ENCODE peak calls at places on chromosomes 6 and 20, in seven cellular contexts. One of them, this sample, is unnamed.

GRCh38 chr6:135586844-135587243 is 89.3 kb upstream of the AHI1 start:
- DNase-seq in GOT3: no peak
- DNase-seq in H54: no peak
- DNase-seq in PC-3: peak; percentile 6
- DNase-seq in astrocyte of the spinal cord: peak; percentile 62
- DNase-seq in naive B cell: no peak
- DNase-seq in activated gamma-delta T cell treated with Interleukin-2 at 50 U/mL for 16 hours: no peak
- DNase-seq in this sample: no peak

GRCh38 chr6:133241088-133241900 is at the start of gene EYA4:
- DNase-seq in naive B cell: no peak
- DNase-seq in GOT3: no peak
- DNase-seq in astrocyte of the spinal cord: peak; percentile 26
- DNase-seq in activated gamma-delta T cell treated with Interleukin-2 at 50 U/mL for 16 hours: no peak
- DNase-seq in H54: no peak
- DNase-seq in PC-3: peak; percentile 62
- DNase-seq in this sample: no peak

GRCh38 chr6:37630281-37630799 is 67.3 kb downstream of the MDGA1 start:
- DNase-seq in H54: peak; percentile 94
- DNase-seq in activated gamma-delta T cell treated with Interleukin-2 at 50 U/mL for 16 hours: no peak
- DNase-seq in GOT3: peak; percentile 70
- DNase-seq in astrocyte of the spinal cord: peak; percentile 98
- DNase-seq in naive B cell: no peak
- DNase-seq in PC-3: peak; percentile 98
- DNase-seq in this sample: peak; percentile 70

GRCh38 chr20:63963784-63964301 is 5.9 kb downstream of the ZNF512B start:
- DNase-seq in GOT3: no peak
- DNase-seq in PC-3: no peak
- DNase-seq in naive B cell: no peak
- DNase-seq in H54: no peak
- DNase-seq in astrocyte of the spinal cord: no peak
- DNase-seq in activated gamma-delta T cell treated with Interleukin-2 at 50 U/mL for 16 hours: no peak
- DNase-seq in this sample: no peak

GRCh38 chr20:48787861-48788375 is 39.9 kb downstream of the PREX1 start:
- DNase-seq in astrocyte of the spinal cord: peak; percentile 77
- DNase-seq in H54: peak; percentile 68
- DNase-seq in naive B cell: no peak
- DNase-seq in activated gamma-delta T cell treated with Interleukin-2 at 50 U/mL for 16 hours: no peak
- DNase-seq in GOT3: no peak
- DNase-seq in PC-3: peak; percentile 41
- DNase-seq in this sample: no peak

GRCh38 chr6:165573671-165574070 is 89.4 kb downstream of the PDE10A start:
- DNase-seq in astrocyte of the spinal cord: peak; percentile 93
- DNase-seq in naive B cell: no peak
- DNase-seq in H54: no peak
- DNase-seq in activated gamma-delta T cell treated with Interleukin-2 at 50 U/mL for 16 hours: no peak
- DNase-seq in GOT3: no peak
- DNase-seq in PC-3: peak; percentile 67
- DNase-seq in this sample: peak; percentile 69

GRCh38 chr6:1778693-1779235 is 169.0 kb downstream of the FOXC1 start:
- DNase-seq in naive B cell: no peak
- DNase-seq in astrocyte of the spinal cord: no peak
- DNase-seq in H54: no peak
- DNase-seq in activated gamma-delta T cell treated with Interleukin-2 at 50 U/mL for 16 hours: no peak
- DNase-seq in GOT3: no peak
- DNase-seq in PC-3: no peak
- DNase-seq in this sample: no peak

GRCh38 chr6:38436726-38437465 is 202.8 kb downstream of the BTBD9 start:
- DNase-seq in H54: peak; percentile 50
- DNase-seq in PC-3: peak; percentile 93
- DNase-seq in naive B cell: no peak
- DNase-seq in GOT3: no peak
- DNase-seq in astrocyte of the spinal cord: peak; percentile 35
- DNase-seq in activated gamma-delta T cell treated with Interleukin-2 at 50 U/mL for 16 hours: no peak
- DNase-seq in this sample: no peak

GRCh38 chr6:89145461-89145961 is 344 bp upstream of the PM20D2 start:
- DNase-seq in activated gamma-delta T cell treated with Interleukin-2 at 50 U/mL for 16 hours: no peak
- DNase-seq in astrocyte of the spinal cord: peak; percentile 41
- DNase-seq in H54: no peak
- DNase-seq in PC-3: peak; percentile 31
- DNase-seq in GOT3: no peak
- DNase-seq in naive B cell: peak; percentile 45
- DNase-seq in this sample: peak; percentile 24

GRCh38 chr20:24727795-24728194 is 221.3 kb upstream of the CST7 start:
- DNase-seq in astrocyte of the spinal cord: no peak
- DNase-seq in GOT3: no peak
- DNase-seq in PC-3: no peak
- DNase-seq in naive B cell: no peak
- DNase-seq in H54: no peak
- DNase-seq in activated gamma-delta T cell treated with Interleukin-2 at 50 U/mL for 16 hours: no peak
- DNase-seq in this sample: no peak

GRCh38 chr20:17233621-17234020 is 6.8 kb downstream of the PCSK2 start:
- DNase-seq in PC-3: no peak
- DNase-seq in activated gamma-delta T cell treated with Interleukin-2 at 50 U/mL for 16 hours: no peak
- DNase-seq in naive B cell: no peak
- DNase-seq in astrocyte of the spinal cord: no peak
- DNase-seq in GOT3: no peak
- DNase-seq in H54: no peak
- DNase-seq in this sample: no peak

GRCh38 chr6:156780962-156781705 is 4.0 kb downstream of the ARID1B start:
- DNase-seq in PC-3: no peak
- DNase-seq in H54: no peak
- DNase-seq in activated gamma-delta T cell treated with Interleukin-2 at 50 U/mL for 16 hours: no peak
- DNase-seq in GOT3: no peak
- DNase-seq in naive B cell: no peak
- DNase-seq in astrocyte of the spinal cord: peak; percentile 40
- DNase-seq in this sample: no peak

GRCh38 chr6:16273266-16273665 is 34.9 kb downstream of the GMPR start:
- DNase-seq in PC-3: peak; percentile 11
- DNase-seq in GOT3: no peak
- DNase-seq in activated gamma-delta T cell treated with Interleukin-2 at 50 U/mL for 16 hours: no peak
- DNase-seq in H54: no peak
- DNase-seq in naive B cell: no peak
- DNase-seq in astrocyte of the spinal cord: peak; percentile 62
- DNase-seq in this sample: no peak

GRCh38 chr6:42220754-42221153 is 3.1 kb upstream of the MRPS10 start:
- DNase-seq in naive B cell: no peak
- DNase-seq in GOT3: no peak
- DNase-seq in PC-3: no peak
- DNase-seq in astrocyte of the spinal cord: no peak
- DNase-seq in activated gamma-delta T cell treated with Interleukin-2 at 50 U/mL for 16 hours: no peak
- DNase-seq in H54: no peak
- DNase-seq in this sample: no peak

GRCh38 chr20:33896509-33896908 is 85.4 kb downstream of the CHMP4B start:
- DNase-seq in naive B cell: no peak
- DNase-seq in PC-3: no peak
- DNase-seq in GOT3: no peak
- DNase-seq in astrocyte of the spinal cord: peak; percentile 62
- DNase-seq in activated gamma-delta T cell treated with Interleukin-2 at 50 U/mL for 16 hours: no peak
- DNase-seq in H54: no peak
- DNase-seq in this sample: peak; percentile 38

GRCh38 chr6:156720739-156721714 is 56.2 kb upstream of the ARID1B start:
- DNase-seq in naive B cell: peak; percentile 11
- DNase-seq in PC-3: no peak
- DNase-seq in activated gamma-delta T cell treated with Interleukin-2 at 50 U/mL for 16 hours: no peak
- DNase-seq in H54: no peak
- DNase-seq in astrocyte of the spinal cord: peak; percentile 28
- DNase-seq in GOT3: no peak
- DNase-seq in this sample: peak; percentile 75

GRCh38 chr6:149218915-149219314 is 98.6 kb upstream of the TAB2 start:
- DNase-seq in activated gamma-delta T cell treated with Interleukin-2 at 50 U/mL for 16 hours: no peak
- DNase-seq in astrocyte of the spinal cord: no peak
- DNase-seq in H54: no peak
- DNase-seq in naive B cell: no peak
- DNase-seq in GOT3: no peak
- DNase-seq in PC-3: no peak
- DNase-seq in this sample: no peak

GRCh38 chr6:16168858-16169257 is 40.0 kb downstream of the MYLIP start:
- DNase-seq in naive B cell: peak; percentile 22
- DNase-seq in astrocyte of the spinal cord: peak; percentile 45
- DNase-seq in GOT3: no peak
- DNase-seq in PC-3: peak; percentile 56
- DNase-seq in H54: no peak
- DNase-seq in activated gamma-delta T cell treated with Interleukin-2 at 50 U/mL for 16 hours: no peak
- DNase-seq in this sample: no peak

GRCh38 chr6:88490865-88491264 is 324.7 kb upstream of the CNR1 start:
- DNase-seq in astrocyte of the spinal cord: peak; percentile 77
- DNase-seq in PC-3: peak; percentile 9
- DNase-seq in naive B cell: no peak
- DNase-seq in activated gamma-delta T cell treated with Interleukin-2 at 50 U/mL for 16 hours: no peak
- DNase-seq in H54: no peak
- DNase-seq in GOT3: no peak
- DNase-seq in this sample: no peak

GRCh38 chr6:13362432-13362831 is 34.1 kb upstream of the TBC1D7 start:
- DNase-seq in PC-3: no peak
- DNase-seq in activated gamma-delta T cell treated with Interleukin-2 at 50 U/mL for 16 hours: no peak
- DNase-seq in astrocyte of the spinal cord: peak; percentile 61
- DNase-seq in naive B cell: no peak
- DNase-seq in GOT3: no peak
- DNase-seq in H54: no peak
- DNase-seq in this sample: no peak

GRCh38 chr6:25138697-25139051 is 140.5 kb upstream of the CARMIL1 start:
- DNase-seq in activated gamma-delta T cell treated with Interleukin-2 at 50 U/mL for 16 hours: no peak
- DNase-seq in astrocyte of the spinal cord: peak; percentile 58
- DNase-seq in PC-3: peak; percentile 19
- DNase-seq in H54: no peak
- DNase-seq in naive B cell: no peak
- DNase-seq in GOT3: no peak
- DNase-seq in this sample: no peak

GRCh38 chr6:153941768-153942167 is 97.3 kb upstream of the OPRM1 start:
- DNase-seq in PC-3: no peak
- DNase-seq in activated gamma-delta T cell treated with Interleukin-2 at 50 U/mL for 16 hours: no peak
- DNase-seq in astrocyte of the spinal cord: no peak
- DNase-seq in naive B cell: no peak
- DNase-seq in GOT3: no peak
- DNase-seq in H54: no peak
- DNase-seq in this sample: peak; percentile 59

GRCh38 chr6:101633081-101633480 is 239.6 kb downstream of the GRIK2 start:
- DNase-seq in PC-3: no peak
- DNase-seq in GOT3: no peak
- DNase-seq in H54: no peak
- DNase-seq in naive B cell: no peak
- DNase-seq in astrocyte of the spinal cord: no peak
- DNase-seq in activated gamma-delta T cell treated with Interleukin-2 at 50 U/mL for 16 hours: no peak
- DNase-seq in this sample: no peak

GRCh38 chr6:132247381-132248159 is 153.7 kb downstream of the MOXD1 start:
- DNase-seq in PC-3: no peak
- DNase-seq in astrocyte of the spinal cord: peak; percentile 36
- DNase-seq in H54: no peak
- DNase-seq in naive B cell: no peak
- DNase-seq in GOT3: no peak
- DNase-seq in activated gamma-delta T cell treated with Interleukin-2 at 50 U/mL for 16 hours: no peak
- DNase-seq in this sample: no peak

GRCh38 chr20:44646023-44646640 is 5.4 kb downstream of the ADA start:
- DNase-seq in activated gamma-delta T cell treated with Interleukin-2 at 50 U/mL for 16 hours: peak; percentile 16
- DNase-seq in naive B cell: no peak
- DNase-seq in GOT3: no peak
- DNase-seq in H54: no peak
- DNase-seq in astrocyte of the spinal cord: peak; percentile 75
- DNase-seq in PC-3: no peak
- DNase-seq in this sample: no peak

GRCh38 chr20:45337367-45338120 is 10.7 kb downstream of the SDC4 start:
- DNase-seq in naive B cell: no peak
- DNase-seq in activated gamma-delta T cell treated with Interleukin-2 at 50 U/mL for 16 hours: no peak
- DNase-seq in H54: peak; percentile 83
- DNase-seq in astrocyte of the spinal cord: peak; percentile 93
- DNase-seq in PC-3: peak; percentile 78
- DNase-seq in GOT3: peak; percentile 40
- DNase-seq in this sample: peak; percentile 73

GRCh38 chr6:13760948-13761347 is 49.3 kb upstream of the RANBP9 start:
- DNase-seq in astrocyte of the spinal cord: no peak
- DNase-seq in GOT3: no peak
- DNase-seq in naive B cell: no peak
- DNase-seq in PC-3: no peak
- DNase-seq in H54: no peak
- DNase-seq in activated gamma-delta T cell treated with Interleukin-2 at 50 U/mL for 16 hours: no peak
- DNase-seq in this sample: peak; percentile 34

GRCh38 chr20:23397961-23398360 is 23.3 kb downstream of the NAPB start:
- DNase-seq in H54: no peak
- DNase-seq in GOT3: no peak
- DNase-seq in PC-3: no peak
- DNase-seq in activated gamma-delta T cell treated with Interleukin-2 at 50 U/mL for 16 hours: no peak
- DNase-seq in naive B cell: no peak
- DNase-seq in astrocyte of the spinal cord: peak; percentile 63
- DNase-seq in this sample: no peak

GRCh38 chr20:14744723-14745122 is 407.3 kb upstream of the FLRT3 start:
- DNase-seq in astrocyte of the spinal cord: no peak
- DNase-seq in PC-3: no peak
- DNase-seq in H54: no peak
- DNase-seq in GOT3: no peak
- DNase-seq in naive B cell: no peak
- DNase-seq in activated gamma-delta T cell treated with Interleukin-2 at 50 U/mL for 16 hours: no peak
- DNase-seq in this sample: no peak

GRCh38 chr6:41942045-41942851 is 640 bp upstream of the CCND3 start:
- DNase-seq in astrocyte of the spinal cord: no peak
- DNase-seq in naive B cell: no peak
- DNase-seq in PC-3: no peak
- DNase-seq in GOT3: no peak
- DNase-seq in activated gamma-delta T cell treated with Interleukin-2 at 50 U/mL for 16 hours: no peak
- DNase-seq in H54: no peak
- DNase-seq in this sample: no peak

GRCh38 chr20:1232538-1233111 is 6.8 kb downstream of the RAD21L1 start:
- DNase-seq in naive B cell: no peak
- DNase-seq in PC-3: no peak
- DNase-seq in activated gamma-delta T cell treated with Interleukin-2 at 50 U/mL for 16 hours: no peak
- DNase-seq in astrocyte of the spinal cord: no peak
- DNase-seq in GOT3: no peak
- DNase-seq in H54: no peak
- DNase-seq in this sample: no peak

GRCh38 chr6:142193621-142194020 is 46.6 kb downstream of the VTA1 start:
- DNase-seq in astrocyte of the spinal cord: no peak
- DNase-seq in H54: no peak
- DNase-seq in GOT3: no peak
- DNase-seq in activated gamma-delta T cell treated with Interleukin-2 at 50 U/mL for 16 hours: no peak
- DNase-seq in naive B cell: no peak
- DNase-seq in PC-3: no peak
- DNase-seq in this sample: no peak

GRCh38 chr6:34045698-34046097 is 100.2 kb downstream of the GRM4 start:
- DNase-seq in GOT3: no peak
- DNase-seq in H54: no peak
- DNase-seq in activated gamma-delta T cell treated with Interleukin-2 at 50 U/mL for 16 hours: no peak
- DNase-seq in PC-3: no peak
- DNase-seq in astrocyte of the spinal cord: no peak
- DNase-seq in naive B cell: no peak
- DNase-seq in this sample: no peak

GRCh38 chr6:12890171-12890790 is 173.7 kb downstream of the PHACTR1 start:
- DNase-seq in astrocyte of the spinal cord: no peak
- DNase-seq in naive B cell: no peak
- DNase-seq in activated gamma-delta T cell treated with Interleukin-2 at 50 U/mL for 16 hours: no peak
- DNase-seq in GOT3: no peak
- DNase-seq in H54: no peak
- DNase-seq in PC-3: peak; percentile 40
- DNase-seq in this sample: peak; percentile 38

GRCh38 chr6:26187981-26188635 is 100.9 kb downstream of the HFE start:
- DNase-seq in H54: no peak
- DNase-seq in astrocyte of the spinal cord: no peak
- DNase-seq in activated gamma-delta T cell treated with Interleukin-2 at 50 U/mL for 16 hours: no peak
- DNase-seq in naive B cell: no peak
- DNase-seq in GOT3: no peak
- DNase-seq in PC-3: no peak
- DNase-seq in this sample: no peak

GRCh38 chr6:155050311-155050710 is 55.2 kb downstream of the TIAM2 start:
- DNase-seq in activated gamma-delta T cell treated with Interleukin-2 at 50 U/mL for 16 hours: peak; percentile 13
- DNase-seq in naive B cell: no peak
- DNase-seq in PC-3: peak; percentile 22
- DNase-seq in H54: no peak
- DNase-seq in GOT3: no peak
- DNase-seq in astrocyte of the spinal cord: peak; percentile 76
- DNase-seq in this sample: no peak

GRCh38 chr6:150272264-150272975 is 96.4 kb upstream of the IYD start:
- DNase-seq in activated gamma-delta T cell treated with Interleukin-2 at 50 U/mL for 16 hours: no peak
- DNase-seq in astrocyte of the spinal cord: no peak
- DNase-seq in PC-3: no peak
- DNase-seq in H54: no peak
- DNase-seq in GOT3: no peak
- DNase-seq in naive B cell: no peak
- DNase-seq in this sample: no peak